ENCODE peak calls at places on chromosomes 5 and 9, in six cellular contexts. P is esophagus muscularis mucosa, N is transverse colon, B is spleen, O is prostate gland, H is GM12891. A is an unnamed sample.

GRCh38 chr5:40384782-40385390 is 294.8 kb upstream of the PTGER4 start:
- DNase-seq in P (no peak), N (no peak), B (no peak), O (no peak), H (no peak), A (no peak)

GRCh38 chr9:91391426-91392217 is 29.9 kb upstream of the AUH start:
- DNase-seq in P (peak; percentile 12), N (no peak), B (no peak), O (no peak), H (no peak), A (no peak)

GRCh38 chr9:84703793-84704192 is 34.3 kb downstream of the NTRK2 start:
- DNase-seq in P (no peak), N (no peak), B (no peak), O (no peak), H (no peak), A (no peak)

GRCh38 chr5:160991205-160991604 is 139.2 kb upstream of the ATP10B start:
- DNase-seq in P (no peak), N (no peak), B (no peak), O (no peak), H (no peak), A (no peak)

GRCh38 chr9:118985851-118986250 is 383.4 kb downstream of the BRINP1 start:
- DNase-seq in P (no peak), N (no peak), B (no peak), O (no peak), H (no peak), A (no peak)

GRCh38 chr9:75889977-75890540 is 414 bp upstream of the PCSK5 start:
- DNase-seq in P (no peak), N (peak; percentile 60), B (no peak), O (peak; percentile 33), H (no peak), A (peak; percentile 82)

GRCh38 chr9:114266969-114267368 is 55.9 kb upstream of the ORM1 start:
- DNase-seq in P (no peak), N (no peak), B (no peak), O (no peak), H (no peak), A (no peak)

GRCh38 chr9:21412109-21412508 is 3.2 kb downstream of the IFNA8 start:
- DNase-seq in P (no peak), N (no peak), B (no peak), O (no peak), H (no peak), A (no peak)

GRCh38 chr5:111757582-111758283 is 739 bp upstream of the NREP start:
- DNase-seq in P (peak; percentile 96), N (peak; percentile 92), B (peak; percentile 94), O (peak; percentile 85), H (peak; percentile 66), A (peak; percentile 98)
- TF ChIP-seq POLR2A in P (no peak), N (peak; percentile 68), B (no peak), O (no peak), H (no peak), A (no peak)

GRCh38 chr9:70411930-70412677 is 2.4 kb downstream of the KLF9 start:
- DNase-seq in P (no peak), N (peak; percentile 88), B (peak; percentile 92), O (peak; percentile 69), H (peak; percentile 31), A (peak; percentile 89)
- TF ChIP-seq POLR2AphosphoS5 in P (peak; percentile 76), N (peak; percentile 91), B (no peak), O (peak; percentile 49), H (no peak), A (peak; percentile 74)

GRCh38 chr5:34684281-34684979 is 28.3 kb downstream of the RAI14 start:
- DNase-seq in P (no peak), N (no peak), B (no peak), O (no peak), H (no peak), A (no peak)

GRCh38 chr5:34684980-34685352 is 28.8 kb downstream of the RAI14 start:
- DNase-seq in P (no peak), N (no peak), B (no peak), O (no peak), H (no peak), A (no peak)

GRCh38 chr5:34682926-34683623 is 26.9 kb downstream of the RAI14 start:
- DNase-seq in P (no peak), N (peak; percentile 9), B (no peak), O (no peak), H (no peak), A (no peak)

GRCh38 chr5:34677428-34677827 is 21.3 kb downstream of the RAI14 start:
- DNase-seq in P (no peak), N (no peak), B (no peak), O (no peak), H (no peak), A (no peak)

GRCh38 chr5:34680896-34681295 is 24.8 kb downstream of the RAI14 start:
- DNase-seq in P (no peak), N (no peak), B (no peak), O (no peak), H (no peak), A (no peak)
- TF ChIP-seq POLR2A in P (no peak), N (no peak), B (no peak), O (no peak), H (no peak), A (no peak)

GRCh38 chr9:78694950-78695349 is 398.0 kb downstream of the PSAT1 start:
- DNase-seq in P (no peak), N (no peak), B (no peak), O (no peak), H (no peak), A (no peak)
- TF ChIP-seq POLR2AphosphoS5 in P (no peak), N (no peak), B (no peak), O (no peak), H (no peak), A (no peak)

GRCh38 chr5:170749911-170750431 is 33.6 kb upstream of the GABRP start:
- DNase-seq in P (peak; percentile 50), N (peak; percentile 29), B (no peak), O (peak; percentile 85), H (no peak), A (no peak)
- TF ChIP-seq POLR2A in P (no peak), N (no peak), B (no peak), O (peak; percentile 43), H (no peak), A (no peak)

A was measured in sigmoid colon.